ENCODE peak calls at places on chromosomes 4 and X, in four cellular contexts. P is PC-3, T is transverse colon, F is uterus. Q is an unnamed sample.
A peak's percentile ranks its signal among the peaks of the same experiment; 100 is the strongest.

GRCh38 chr4:153212755-153213154 is 8.5 kb downstream of the TRIM2 start:
- DNase-seq in F (no peak), P (no peak), T (no peak), Q (no peak)

GRCh38 chr4:169741569-169741968 is 16.2 kb downstream of the HPF1 start:
- DNase-seq in F (no peak), T (no peak), P (peak; percentile 3), Q (no peak)

GRCh38 chr4:105594094-105595010 is 41.9 kb downstream of the ARHGEF38 start:
- DNase-seq in P (peak; percentile 80), F (no peak), T (no peak), Q (no peak)

GRCh38 chr4:37982736-37983135 is 22.5 kb downstream of the PTTG2 start:
- DNase-seq in P (no peak), F (no peak), T (no peak), Q (no peak)

GRCh38 chr4:105909699-105910340 is 14.5 kb downstream of the NPNT start:
- DNase-seq in P (peak; percentile 87), T (peak; percentile 26), F (no peak), Q (no peak)

GRCh38 chr4:137952116-137952515 is 290.0 kb downstream of the SLC7A11 start:
- DNase-seq in P (no peak), F (no peak), T (no peak), Q (no peak)

GRCh38 chr4:69095301-69095731 is 958 bp upstream of the UGT2B7 start:
- DNase-seq in T (no peak), P (peak; percentile 96), F (no peak), Q (no peak)

GRCh38 chr4:140635606-140636005 is 66.8 kb upstream of the UCP1 start:
- DNase-seq in F (no peak), T (peak; percentile 79), P (peak; percentile 69), Q (no peak)

GRCh38 chr4:2935762-2936743 is 27.2 kb downstream of the NOP14 start:
- DNase-seq in T (no peak), F (no peak), P (peak; percentile 88), Q (no peak)

GRCh38 chrX:10414106-10414824 is 206.1 kb downstream of the MID1 start:
- DNase-seq in P (no peak), F (no peak), T (no peak), Q (no peak)

GRCh38 chrX:40105016-40105790 is 7.4 kb upstream of the BCOR start:
- DNase-seq in T (peak; percentile 57), F (no peak), P (no peak), Q (no peak)

DNA sequence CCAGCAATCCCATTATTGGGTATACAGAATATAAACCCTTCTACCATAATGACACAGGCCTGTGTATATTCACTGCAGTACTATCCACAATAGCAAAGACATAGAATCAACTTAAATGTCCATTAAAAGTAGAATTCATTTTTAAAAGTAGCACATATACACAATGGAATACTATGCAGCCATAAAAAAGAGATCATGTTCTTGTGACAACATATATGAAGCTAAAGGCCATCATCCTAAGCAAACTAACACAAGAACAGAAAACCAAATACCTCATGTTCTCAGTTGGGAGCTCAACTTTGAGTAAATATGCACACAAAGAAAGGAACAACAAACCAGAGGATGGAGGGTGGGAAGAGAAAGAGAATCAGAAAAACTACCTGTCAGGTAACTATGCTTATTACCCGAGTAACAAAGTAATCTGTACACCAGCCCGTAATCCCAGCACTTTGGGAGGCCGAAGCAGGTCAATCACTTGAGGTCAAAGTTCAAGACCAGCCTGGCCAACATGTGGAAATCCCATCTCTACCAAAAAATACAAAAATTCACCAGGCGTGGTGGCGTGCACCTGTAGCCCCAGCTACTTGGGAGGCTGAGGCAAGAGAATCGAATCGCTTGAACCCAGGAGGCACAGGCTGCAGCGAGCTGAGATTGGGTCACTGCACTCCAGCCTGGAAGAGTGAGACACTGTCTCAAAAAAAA is 22.8 kb downstream of the DHX15 start:
- DNase-seq in F (no peak), T (no peak), P (no peak), Q (no peak)
- H3K4me1 ChIP-seq in F (peaks cover 5% of the 10 kb centered on the region), T (peaks cover 6% of the 10 kb centered on the region), P (peaks cover 44% of the 10 kb centered on the region), Q (no peaks in the 10 kb centered on the region)

GRCh38 chr4:27360651-27361347 is 500.2 kb downstream of the STIM2 start:
- DNase-seq in F (no peak), P (peak; percentile 69), T (no peak), Q (no peak)

GRCh38 chr4:27358269-27358668 is 497.6 kb downstream of the STIM2 start:
- DNase-seq in F (no peak), T (no peak), P (no peak), Q (no peak)

GRCh38 chr4:27357283-27357682 is 496.6 kb downstream of the STIM2 start:
- DNase-seq in F (no peak), T (no peak), P (peak; percentile 41), Q (no peak)
- TF ChIP-seq CTCF in F (no peak), T (no peak), P (peak; percentile 63), Q (no peak)

GRCh38 chr4:123362103-123362502 is 34.5 kb upstream of the SPRY1 start:
- DNase-seq in P (no peak), F (no peak), T (no peak), Q (no peak)

GRCh38 chr4:123365412-123365811 is 31.2 kb upstream of the SPRY1 start:
- DNase-seq in T (no peak), F (no peak), P (no peak), Q (no peak)

GRCh38 chr4:123364906-123365305 is 31.7 kb upstream of the SPRY1 start:
- DNase-seq in T (no peak), F (no peak), P (peak; percentile 46), Q (no peak)

GRCh38 chr4:123361195-123361861 is 35.3 kb upstream of the SPRY1 start:
- DNase-seq in F (no peak), T (peak; percentile 16), P (peak; percentile 46), Q (no peak)

GRCh38 chr4:123363729-123364128 is 32.9 kb upstream of the SPRY1 start:
- DNase-seq in T (no peak), F (no peak), P (no peak), Q (no peak)
- H3K4me3 ChIP-seq in T (no peak overlapping the region), F (no peak overlapping the region), P (no peak overlapping the region), Q (no peak overlapping the region)

DNA sequence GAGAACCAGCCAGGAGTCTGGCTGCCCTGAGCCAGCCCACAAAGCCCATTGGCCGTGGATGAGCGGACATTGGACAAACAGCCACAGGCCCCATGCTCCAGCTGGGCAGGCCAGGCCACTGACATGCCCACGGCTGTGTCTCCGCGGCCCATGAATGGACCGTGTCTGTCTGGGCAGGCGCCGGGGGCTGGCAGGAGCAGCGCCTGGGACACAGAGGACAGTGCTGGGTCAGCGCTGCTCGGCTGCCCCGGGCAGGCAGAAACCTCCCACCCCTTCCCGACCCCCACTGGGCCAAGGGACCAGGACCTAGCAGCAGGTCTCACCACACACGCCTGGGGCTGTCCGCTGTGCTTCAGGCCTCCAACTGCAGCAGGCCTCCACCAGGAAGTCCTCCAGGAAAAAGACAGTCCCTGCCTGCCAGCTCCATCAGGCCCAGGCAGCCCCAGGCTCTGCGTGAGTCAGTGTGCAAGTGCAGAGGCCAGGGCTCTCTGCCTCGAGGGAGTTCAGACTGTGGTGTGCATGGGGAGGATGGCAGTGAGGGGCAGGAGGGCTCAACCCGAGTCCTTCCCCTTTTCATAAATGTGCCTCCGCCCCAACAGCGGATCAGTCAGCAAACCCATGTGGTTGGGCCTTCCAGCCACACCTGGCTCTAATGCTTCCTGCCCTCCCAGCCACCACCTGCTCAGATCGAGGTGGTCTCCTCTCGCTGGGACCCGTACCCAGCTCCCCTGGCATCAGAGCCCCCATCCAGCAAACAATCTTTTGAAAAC is 17.2 kb upstream of the FGFR3 start:
- DNase-seq in F (no peak), T (no peak), P (peak; percentile 11), Q (no peak)
- H3K4me1 ChIP-seq in F (no peaks in the 10 kb centered on the region), T (no peaks in the 10 kb centered on the region), P (no peaks in the 10 kb centered on the region), Q (peaks cover 9% of the 10 kb centered on the region)

DNA sequence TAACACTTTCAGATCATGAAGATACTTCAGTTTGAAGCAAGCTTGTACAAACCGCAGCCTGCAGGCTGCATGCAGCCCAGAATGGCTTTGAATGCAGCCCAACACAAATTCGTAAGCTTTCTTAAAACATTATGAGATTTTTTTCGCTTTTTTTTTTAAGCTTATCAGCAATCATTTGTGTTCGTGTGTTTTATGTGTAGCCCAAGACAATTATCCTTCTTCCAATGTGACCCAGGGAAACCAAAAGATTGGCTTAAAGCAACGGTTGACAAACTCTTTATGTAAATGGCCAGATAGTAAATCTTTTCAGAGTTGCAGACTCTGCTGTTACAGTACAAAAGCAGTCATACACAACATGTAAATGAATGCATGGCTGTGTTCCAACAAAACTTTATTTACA is 200.9 kb upstream of the MBNL3 start:
- DNase-seq in P (no peak), F (no peak), T (no peak), Q (no peak)
- TF ChIP-seq CTCF in P (no peak), F (no peak), T (no peak), Q (no peak)